ENCODE peak calls at places on chromosomes 7 and 10, in four cellular contexts. X is OCI-LY7, R is Panc1, E is kidney. T is an unnamed sample. For H3K4me1, the result is how much of the 10 kb centered on the place peaks cover.

GRCh38 chr7:148400101-148400500 is 190.5 kb upstream of the C7orf33 start:
- DNase-seq in X (no peak), R (no peak), E (no peak), T (no peak)

GRCh38 chr10:20962165-20962564 is 65.1 kb upstream of the NEBL start:
- DNase-seq in X (no peak), R (no peak), E (no peak), T (no peak)

GRCh38 chr10:27658788-27659187 is 86.8 kb downstream of the MKX start:
- DNase-seq in X (no peak), R (no peak), E (no peak), T (no peak)

GRCh38 chr10:33237736-33238624 is 96.5 kb downstream of the NRP1 start:
- DNase-seq in X (no peak), R (peak), E (no peak), T (no peak)

GRCh38 chr10:118106426-118106825 is 59.7 kb upstream of the RAB11FIP2 start:
- DNase-seq in X (peak), R (no peak), E (no peak), T (no peak)

GRCh38 chr10:12768156-12768731 is 233.3 kb downstream of the CCDC3 start:
- DNase-seq in X (no peak), R (peak), E (no peak), T (no peak)

GRCh38 chr7:105769951-105770628 is 106.3 kb downstream of the ATXN7L1 start:
- DNase-seq in X (no peak), R (no peak), E (no peak), T (no peak)

GRCh38 chr7:33108931-33109757 is at the start of gene RP9:
- DNase-seq in X (peak), R (no peak), E (peak), T (peak)

GRCh38 chr10:120205368-120206018 is 251.5 kb upstream of the PLPP4 start:
- DNase-seq in X (no peak), R (no peak), E (no peak), T (no peak)

GRCh38 chr10:70564113-70564725 is 38.3 kb downstream of the PRF1 start:
- DNase-seq in X (no peak), R (no peak), E (peak), T (no peak)

GRCh38 chr10:71825217-71825616 is 25.8 kb downstream of the PSAP start:
- DNase-seq in X (no peak), R (no peak), E (no peak), T (no peak)

GRCh38 chr10:14186245-14186644 is 144.5 kb downstream of the FRMD4A start:
- DNase-seq in X (peak), R (no peak), E (no peak), T (no peak)

GRCh38 chr7:155066417-155066950 is 3.6 kb upstream of the HTR5A start:
- DNase-seq in X (no peak), R (peak), E (no peak), T (peak)

GRCh38 chr7:107076781-107077698 is 32.5 kb downstream of the PRKAR2B start:
- DNase-seq in X (no peak), R (no peak), E (no peak), T (no peak)

GRCh38 chr10:71742301-71743098 is 22.9 kb upstream of the C10orf105 start:
- DNase-seq in X (no peak), R (no peak), E (peak), T (no peak)

GRCh38 chr10:62815373-62816111 is 624 bp downstream of the EGR2 start:
- DNase-seq in X (no peak), R (no peak), E (peak), T (peak)

GRCh38 chr7:44964831-44965440 is 13.9 kb downstream of the MYO1G start:
- DNase-seq in X (no peak), R (no peak), E (peak), T (no peak)

GRCh38 chr7:24517166-24517565 is 56.1 kb upstream of the PALS2 start:
- DNase-seq in X (no peak), R (no peak), E (no peak), T (no peak)

GRCh38 chr7:72538856-72539255 is 126.7 kb upstream of the CALN1 start:
- DNase-seq in X (no peak), R (no peak), E (no peak), T (no peak)

GRCh38 chr10:117442521-117442920 is 67.3 kb upstream of the PDZD8 start:
- DNase-seq in X (no peak), R (no peak), E (no peak), T (no peak)

GRCh38 chr7:126574838-126575250 is 677.9 kb downstream of the GRM8 start:
- DNase-seq in X (no peak), R (peak), E (no peak), T (no peak)

GRCh38 chr10:132164801-132165278 is 21.9 kb upstream of the DPYSL4 start:
- DNase-seq in X (no peak), R (no peak), E (no peak), T (no peak)

GRCh38 chr7:151252961-151253691 is 4.6 kb upstream of the SMARCD3 start:
- DNase-seq in X (no peak), R (no peak), E (peak), T (no peak)

GRCh38 chr10:91587710-91588638 is 44.9 kb downstream of the PPP1R3C start:
- DNase-seq in X (no peak), R (no peak), E (no peak), T (peak)

GRCh38 chr7:2527505-2528464 is 8.2 kb downstream of the LFNG start:
- DNase-seq in X (no peak), R (no peak), E (peak), T (no peak)

GRCh38 chr7:5425507-5426225 is 2.0 kb upstream of the TNRC18 start:
- DNase-seq in X (no peak), R (no peak), E (peak), T (peak)

GRCh38 chr10:29858352-29859267 is 200.8 kb downstream of the JCAD start:
- DNase-seq in X (no peak), R (peak), E (peak), T (peak)

GRCh38 chr7:133961724-133962123 is 165.4 kb upstream of the LRGUK start:
- DNase-seq in X (no peak), R (no peak), E (no peak), T (no peak)

GRCh38 chr10:76504823-76505222 is 1073.4 kb downstream of the LRMDA start:
- DNase-seq in X (no peak), R (no peak), E (no peak), T (no peak)

GRCh38 chr7:31172071-31172470 is 120.0 kb downstream of the ADCYAP1R1 start:
- DNase-seq in X (no peak), R (no peak), E (no peak), T (no peak)

GRCh38 chr10:33534455-33534854 is 200.0 kb upstream of the NRP1 start:
- DNase-seq in X (no peak), R (no peak), E (no peak), T (no peak)

GRCh38 chr10:16967000-16967865 is 150.0 kb upstream of the RSU1 start:
- DNase-seq in X (no peak), R (peak), E (no peak), T (no peak)

GRCh38 chr7:155645652-155646051 is 1.2 kb downstream of the RBM33 start:
- DNase-seq in X (no peak), R (no peak), E (no peak), T (no peak)

GRCh38 chr7:101128040-101128834 is 1.3 kb downstream of the SERPINE1 start:
- DNase-seq in X (no peak), R (no peak), E (no peak), T (no peak)

GRCh38 chr7:106071999-106072714 is 40.0 kb downstream of the SYPL1 start:
- DNase-seq in X (no peak), R (no peak), E (no peak), T (peak)

GRCh38 chr7:130095812-130096211 is 25.5 kb downstream of the KLHDC10 start:
- DNase-seq in X (no peak), R (no peak), E (no peak), T (no peak)

GRCh38 chr7:25068814-25069213 is 56.2 kb downstream of the CYCS start:
- DNase-seq in X (no peak), R (no peak), E (no peak), T (no peak)

GRCh38 chr10:13270877-13271551 is 28.9 kb downstream of the PHYH start:
- DNase-seq in X (no peak), R (no peak), E (no peak), T (no peak)

GRCh38 chr7:90625051-90625450 is 28.9 kb downstream of the CDK14 start:
- DNase-seq in X (no peak), R (no peak), E (no peak), T (no peak)
- H3K4me1 ChIP-seq in X (under half), R (under half), E (under half), T (under half)

GRCh38 chr10:121459765-121460453 is 138.3 kb downstream of the FGFR2 start:
- DNase-seq in X (no peak), R (no peak), E (no peak), T (no peak)

GRCh38 chr10:121457729-121458128 is 140.5 kb downstream of the FGFR2 start:
- DNase-seq in X (no peak), R (no peak), E (no peak), T (peak)

GRCh38 chr10:121461307-121461706 is 136.9 kb downstream of the FGFR2 start:
- DNase-seq in X (no peak), R (no peak), E (no peak), T (no peak)

GRCh38 chr10:121460733-121461132 is 137.5 kb downstream of the FGFR2 start:
- DNase-seq in X (no peak), R (no peak), E (no peak), T (no peak)

DNA sequence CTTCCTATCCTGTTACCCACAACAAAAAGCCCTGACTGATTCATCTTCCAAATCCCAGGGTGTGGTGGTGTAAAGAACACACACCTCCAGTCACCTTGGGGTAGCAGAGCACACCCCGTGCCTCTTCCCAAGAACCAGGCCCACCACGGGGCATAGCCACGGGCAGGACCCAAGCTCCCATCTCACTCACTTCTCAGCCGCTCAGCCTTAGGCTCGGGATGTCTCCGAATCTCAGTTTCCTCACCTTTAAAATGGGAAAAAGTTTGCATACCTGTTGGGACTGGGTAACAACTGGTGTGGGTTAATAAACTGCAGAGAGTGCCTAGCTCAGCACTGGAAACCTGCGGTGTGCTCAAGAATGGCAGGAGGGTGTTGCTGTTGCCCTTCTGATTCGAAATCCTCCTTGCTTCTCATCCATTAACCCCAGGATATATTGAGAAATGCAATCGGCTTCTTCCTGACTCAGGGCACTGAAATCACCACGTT is 138.9 kb downstream of the FGFR2 start:
- DNase-seq in X (no peak), R (no peak), E (no peak), T (no peak)
- H3K27ac ChIP-seq in X (no peak), R (no peak), E (no peak), T (no peak)

GRCh38 chr7:20191044-20191867 is 25.9 kb downstream of the MACC1 start:
- DNase-seq in X (peak), R (no peak), E (peak), T (no peak)
- H3K4me1 ChIP-seq in X (half or more), R (under half), E (under half), T (under half)

GRCh38 chr10:11158080-11158479 is 140.4 kb downstream of the CELF2 start:
- DNase-seq in X (no peak), R (no peak), E (no peak), T (no peak)

GRCh38 chr10:11160982-11161554 is 143.4 kb downstream of the CELF2 start:
- DNase-seq in X (no peak), R (no peak), E (no peak), T (peak)

GRCh38 chr10:11161910-11162309 is 144.2 kb downstream of the CELF2 start:
- DNase-seq in X (no peak), R (no peak), E (no peak), T (no peak)

GRCh38 chr10:11157292-11158052 is 139.8 kb downstream of the CELF2 start:
- DNase-seq in X (no peak), R (no peak), E (no peak), T (no peak)

GRCh38 chr10:11159543-11160215 is 142.0 kb downstream of the CELF2 start:
- DNase-seq in X (no peak), R (no peak), E (no peak), T (no peak)
- H3K27ac ChIP-seq in X (no peak), R (no peak), E (no peak), T (no peak)

DNA sequence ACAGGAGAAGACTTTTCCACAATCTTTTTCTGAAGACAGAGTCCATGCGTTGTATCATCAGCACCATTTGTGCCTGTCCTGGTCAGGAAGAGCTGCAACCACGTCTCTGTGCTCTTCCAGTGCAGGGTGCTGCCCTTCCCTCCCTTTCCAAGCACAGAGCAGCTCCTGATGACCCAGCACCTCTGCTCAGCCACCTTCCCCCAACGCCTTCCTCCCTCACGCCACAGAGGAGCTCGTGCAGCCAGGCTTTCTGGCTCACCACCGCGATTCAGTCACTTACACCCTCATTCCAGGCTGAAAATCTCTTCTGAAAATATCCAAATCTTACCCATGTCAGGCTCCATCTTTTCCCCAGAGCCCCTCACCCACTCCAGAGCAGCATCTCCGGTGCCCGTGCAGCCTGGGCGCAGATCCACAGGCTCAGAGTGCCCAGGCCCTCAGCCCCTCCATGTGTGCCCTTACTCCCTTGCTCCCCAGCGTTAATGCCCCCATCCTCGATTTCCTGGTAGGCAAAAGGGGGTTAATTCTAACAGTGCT is 181.5 kb downstream of the DIP2C start:
- DNase-seq in X (no peak), R (no peak), E (no peak), T (no peak)
- H3K4me1 ChIP-seq in X (half or more), R (under half), E (under half), T (under half)

GRCh38 chr10:95428702-95429101 is 132.5 kb downstream of the SORBS1 start:
- DNase-seq in X (no peak), R (no peak), E (no peak), T (no peak)

GRCh38 chr10:95434583-95434982 is 126.6 kb downstream of the SORBS1 start:
- DNase-seq in X (no peak), R (no peak), E (no peak), T (no peak)

GRCh38 chr10:95430231-95430951 is 130.8 kb downstream of the SORBS1 start:
- DNase-seq in X (peak), R (peak), E (no peak), T (peak)

GRCh38 chr10:95429639-95430038 is 131.5 kb downstream of the SORBS1 start:
- DNase-seq in X (no peak), R (no peak), E (no peak), T (no peak)

DNA sequence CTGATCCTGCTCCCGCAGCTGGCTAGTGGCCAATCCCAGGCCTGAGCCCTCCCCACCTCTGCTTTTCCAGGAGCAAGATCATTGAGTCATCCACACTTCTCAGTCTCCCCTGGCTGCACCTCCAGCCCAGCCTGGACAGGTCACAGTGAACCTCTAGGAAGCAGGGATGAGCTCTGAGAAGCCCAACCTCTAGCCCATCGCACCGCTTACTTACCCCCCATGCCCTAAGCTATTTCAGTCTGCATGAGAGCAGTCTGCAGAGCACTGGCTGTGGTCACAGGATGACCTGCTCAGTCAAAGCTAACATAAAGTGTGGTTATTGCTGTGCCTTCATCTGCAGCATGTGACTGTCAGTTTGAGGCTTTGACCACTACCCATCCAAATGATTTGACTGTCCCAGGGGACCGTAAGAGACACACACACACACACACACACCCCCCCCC is 129.2 kb downstream of the SORBS1 start:
- DNase-seq in X (no peak), R (no peak), E (no peak), T (no peak)
- H3K27ac ChIP-seq in X (no peak), R (no peak), E (no peak), T (no peak)

GRCh38 chr7:128836729-128837348 is 6.6 kb downstream of the FLNC start:
- DNase-seq in X (no peak), R (no peak), E (peak), T (no peak)

GRCh38 chr7:128835790-128836641 is 5.8 kb downstream of the FLNC start:
- DNase-seq in X (no peak), R (no peak), E (no peak), T (no peak)

GRCh38 chr7:128838109-128838779 is 8.0 kb downstream of the FLNC start:
- DNase-seq in X (no peak), R (no peak), E (peak), T (no peak)

GRCh38 chr7:128838981-128839731 is 8.9 kb downstream of the FLNC start:
- DNase-seq in X (no peak), R (no peak), E (peak), T (no peak)

DNA sequence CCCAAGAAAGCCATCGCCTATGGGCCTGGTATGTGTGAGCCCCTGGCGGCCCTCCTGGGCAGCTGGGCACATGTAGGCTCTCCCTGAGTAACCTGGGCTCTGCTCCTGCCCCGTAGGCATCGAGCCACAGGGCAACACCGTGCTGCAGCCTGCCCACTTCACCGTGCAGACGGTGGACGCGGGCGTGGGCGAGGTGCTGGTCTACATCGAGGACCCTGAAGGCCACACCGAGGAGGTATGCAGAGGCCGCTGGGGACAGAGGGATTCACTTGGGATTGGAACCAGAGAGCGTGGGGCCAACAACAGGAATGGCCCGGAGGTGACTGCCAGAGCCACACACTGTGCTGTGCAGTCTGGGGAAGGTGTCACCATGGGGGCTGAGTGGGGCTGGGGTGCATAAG is 7.3 kb downstream of the FLNC start:
- DNase-seq in X (no peak), R (no peak), E (peak), T (no peak)
- H3K4me1 ChIP-seq in X (under half), R (under half), E (under half), T (under half)

GRCh38 chr10:53256623-53257022 is 484.0 kb upstream of the MBL2 start:
- DNase-seq in X (no peak), R (no peak), E (no peak), T (no peak)
- H3K27ac ChIP-seq in X (no peak), R (no peak), E (no peak), T (no peak)

GRCh38 chr10:78197628-78198272 is 164.1 kb downstream of the RPS24 start:
- DNase-seq in X (no peak), R (no peak), E (no peak), T (no peak)

GRCh38 chr10:78196964-78197363 is 163.3 kb downstream of the RPS24 start:
- DNase-seq in X (no peak), R (no peak), E (no peak), T (no peak)

GRCh38 chr10:78199759-78200158 is 166.1 kb downstream of the RPS24 start:
- DNase-seq in X (no peak), R (no peak), E (no peak), T (no peak)

GRCh38 chr10:78200686-78201085 is 167.0 kb downstream of the RPS24 start:
- DNase-seq in X (no peak), R (no peak), E (no peak), T (no peak)

DNA sequence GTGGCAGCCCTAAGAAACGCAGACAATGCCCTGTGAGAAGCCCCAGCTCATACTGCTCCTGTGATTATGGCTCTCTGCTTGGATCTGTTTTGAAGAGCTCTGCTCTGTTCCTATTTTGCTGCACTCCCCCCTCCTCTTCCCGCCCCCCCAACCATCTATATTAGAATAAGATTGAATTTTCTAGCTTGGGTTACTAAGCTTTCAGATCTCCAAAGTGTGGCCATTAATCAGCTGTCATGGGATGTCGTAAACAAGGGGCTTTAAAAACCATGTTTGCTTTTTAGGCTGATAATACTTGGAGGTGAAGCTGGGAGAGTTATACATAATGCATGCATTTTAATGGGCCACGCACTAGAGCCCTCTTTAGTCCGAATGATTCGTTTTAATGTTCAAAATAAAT is 165.4 kb downstream of the RPS24 start:
- DNase-seq in X (no peak), R (no peak), E (no peak), T (no peak)
- H3K4me1 ChIP-seq in X (under half), R (under half), E (under half), T (under half)